ENCODE peak calls at places on chromosomes 2 and 18, in ten cellular contexts. One of them, this sample, is unnamed.

GRCh38 chr2:62313433-62314227 is 117.7 kb downstream of the B3GNT2 start:
- DNase-seq in MM.1S: no peak
- DNase-seq in AG04450: no peak
- DNase-seq in pancreas: no peak
- DNase-seq in choroid plexus epithelial cell: no peak
- DNase-seq in K562: no peak
- DNase-seq in Panc1: no peak
- DNase-seq in fibroblast of pulmonary artery: no peak
- DNase-seq in foreskin fibroblast: no peak
- DNase-seq in IMR-90: no peak
- DNase-seq in this sample: peak

GRCh38 chr2:172102159-172102857 is 392 bp downstream of the DLX2 start:
- DNase-seq in K562: peak
- DNase-seq in foreskin fibroblast: peak
- DNase-seq in AG04450: no peak
- DNase-seq in pancreas: peak
- DNase-seq in fibroblast of pulmonary artery: peak
- DNase-seq in MM.1S: no peak
- DNase-seq in IMR-90: peak
- DNase-seq in choroid plexus epithelial cell: no peak
- DNase-seq in Panc1: no peak
- DNase-seq in this sample: no peak

GRCh38 chr2:235191933-235192332 is 240.1 kb downstream of the SH3BP4 start:
- DNase-seq in foreskin fibroblast: no peak
- DNase-seq in AG04450: no peak
- DNase-seq in choroid plexus epithelial cell: no peak
- DNase-seq in Panc1: no peak
- DNase-seq in K562: no peak
- DNase-seq in IMR-90: no peak
- DNase-seq in MM.1S: no peak
- DNase-seq in pancreas: no peak
- DNase-seq in fibroblast of pulmonary artery: peak
- DNase-seq in this sample: no peak

GRCh38 chr2:232349946-232350635 is 28.5 kb upstream of the ALPP start:
- DNase-seq in IMR-90: no peak
- DNase-seq in foreskin fibroblast: no peak
- DNase-seq in AG04450: no peak
- DNase-seq in K562: no peak
- DNase-seq in fibroblast of pulmonary artery: no peak
- DNase-seq in Panc1: no peak
- DNase-seq in choroid plexus epithelial cell: no peak
- DNase-seq in MM.1S: no peak
- DNase-seq in pancreas: no peak
- DNase-seq in this sample: no peak

GRCh38 chr2:233209978-233210680 is 41.3 kb upstream of the ATG16L1 start:
- DNase-seq in foreskin fibroblast: no peak
- DNase-seq in fibroblast of pulmonary artery: no peak
- DNase-seq in K562: no peak
- DNase-seq in Panc1: no peak
- DNase-seq in MM.1S: no peak
- DNase-seq in AG04450: no peak
- DNase-seq in pancreas: no peak
- DNase-seq in IMR-90: no peak
- DNase-seq in choroid plexus epithelial cell: peak
- DNase-seq in this sample: no peak

GRCh38 chr18:20971886-20972267 is 139.7 kb downstream of the ROCK1 start:
- DNase-seq in fibroblast of pulmonary artery: peak
- DNase-seq in IMR-90: peak
- DNase-seq in MM.1S: peak
- DNase-seq in K562: peak
- DNase-seq in AG04450: no peak
- DNase-seq in pancreas: no peak
- DNase-seq in Panc1: peak
- DNase-seq in choroid plexus epithelial cell: peak
- DNase-seq in foreskin fibroblast: peak
- DNase-seq in this sample: no peak

GRCh38 chr18:34492652-34493051 is 217.4 kb upstream of the DTNA start:
- DNase-seq in fibroblast of pulmonary artery: peak
- DNase-seq in MM.1S: no peak
- DNase-seq in K562: no peak
- DNase-seq in choroid plexus epithelial cell: peak
- DNase-seq in IMR-90: no peak
- DNase-seq in foreskin fibroblast: no peak
- DNase-seq in AG04450: no peak
- DNase-seq in pancreas: no peak
- DNase-seq in Panc1: no peak
- DNase-seq in this sample: no peak

GRCh38 chr2:189880963-189881362 is 96.7 kb downstream of the PMS1 start:
- DNase-seq in foreskin fibroblast: no peak
- DNase-seq in AG04450: no peak
- DNase-seq in choroid plexus epithelial cell: no peak
- DNase-seq in fibroblast of pulmonary artery: no peak
- DNase-seq in IMR-90: no peak
- DNase-seq in MM.1S: no peak
- DNase-seq in K562: no peak
- DNase-seq in pancreas: no peak
- DNase-seq in Panc1: no peak
- DNase-seq in this sample: no peak

GRCh38 chr2:101873543-101873942 is 118.2 kb upstream of the IL1R2 start:
- DNase-seq in MM.1S: no peak
- DNase-seq in IMR-90: no peak
- DNase-seq in pancreas: no peak
- DNase-seq in AG04450: no peak
- DNase-seq in fibroblast of pulmonary artery: peak
- DNase-seq in Panc1: no peak
- DNase-seq in K562: no peak
- DNase-seq in foreskin fibroblast: no peak
- DNase-seq in choroid plexus epithelial cell: peak
- DNase-seq in this sample: no peak
- TF ChIP-seq CTCF in MM.1S: no peak
- TF ChIP-seq CTCF in IMR-90: peak
- TF ChIP-seq CTCF in pancreas: no peak
- TF ChIP-seq CTCF in AG04450: peak
- TF ChIP-seq CTCF in fibroblast of pulmonary artery: peak
- TF ChIP-seq CTCF in Panc1: peak
- TF ChIP-seq CTCF in K562: peak
- TF ChIP-seq CTCF in foreskin fibroblast: no peak
- TF ChIP-seq CTCF in choroid plexus epithelial cell: peak
- TF ChIP-seq CTCF in this sample: no peak

DNA sequence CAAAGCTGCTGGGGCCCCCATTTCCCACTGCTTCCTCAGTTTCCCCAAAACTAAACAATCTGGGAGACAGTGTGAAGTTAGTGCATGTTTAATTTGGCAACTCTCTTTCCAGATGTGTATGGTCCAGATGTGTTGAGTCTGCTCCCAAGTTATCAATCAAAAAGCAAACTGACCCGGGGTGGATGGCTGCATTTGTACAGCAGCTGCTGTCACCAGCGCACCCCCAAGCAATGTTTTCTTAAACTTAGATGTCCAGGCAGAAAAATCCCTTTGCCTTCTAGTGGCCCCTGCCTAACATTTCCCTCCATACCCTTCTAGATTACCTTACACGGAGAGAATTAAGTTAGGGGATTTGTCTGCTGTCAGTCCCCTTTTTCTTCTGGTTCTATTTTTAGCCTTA is 137.0 kb downstream of the COPS8 start:
- DNase-seq in pancreas: no peak
- DNase-seq in IMR-90: peak
- DNase-seq in choroid plexus epithelial cell: no peak
- DNase-seq in Panc1: no peak
- DNase-seq in foreskin fibroblast: no peak
- DNase-seq in fibroblast of pulmonary artery: no peak
- DNase-seq in MM.1S: no peak
- DNase-seq in K562: no peak
- DNase-seq in AG04450: no peak
- DNase-seq in this sample: no peak
- H3K4me3 ChIP-seq in pancreas: no peak
- H3K4me3 ChIP-seq in IMR-90: no peak
- H3K4me3 ChIP-seq in choroid plexus epithelial cell: no peak
- H3K4me3 ChIP-seq in Panc1: no peak
- H3K4me3 ChIP-seq in foreskin fibroblast: no peak
- H3K4me3 ChIP-seq in fibroblast of pulmonary artery: no peak
- H3K4me3 ChIP-seq in MM.1S: no peak
- H3K4me3 ChIP-seq in K562: no peak
- H3K4me3 ChIP-seq in AG04450: no peak
- H3K4me3 ChIP-seq in this sample: no peak

GRCh38 chr2:26683583-26683982 is 8.9 kb upstream of the KCNK3 start:
- DNase-seq in IMR-90: no peak
- DNase-seq in MM.1S: no peak
- DNase-seq in foreskin fibroblast: no peak
- DNase-seq in choroid plexus epithelial cell: no peak
- DNase-seq in pancreas: no peak
- DNase-seq in fibroblast of pulmonary artery: no peak
- DNase-seq in AG04450: no peak
- DNase-seq in K562: no peak
- DNase-seq in Panc1: no peak
- DNase-seq in this sample: no peak
- TF ChIP-seq CTCF in IMR-90: no peak
- TF ChIP-seq CTCF in MM.1S: no peak
- TF ChIP-seq CTCF in foreskin fibroblast: no peak
- TF ChIP-seq CTCF in choroid plexus epithelial cell: no peak
- TF ChIP-seq CTCF in pancreas: no peak
- TF ChIP-seq CTCF in fibroblast of pulmonary artery: no peak
- TF ChIP-seq CTCF in AG04450: no peak
- TF ChIP-seq CTCF in K562: peak
- TF ChIP-seq CTCF in Panc1: no peak
- TF ChIP-seq CTCF in this sample: no peak

GRCh38 chr2:196168181-196168580 is 3.2 kb downstream of the STK17B start:
- DNase-seq in K562: no peak
- DNase-seq in MM.1S: no peak
- DNase-seq in foreskin fibroblast: peak
- DNase-seq in fibroblast of pulmonary artery: peak
- DNase-seq in IMR-90: peak
- DNase-seq in AG04450: no peak
- DNase-seq in pancreas: no peak
- DNase-seq in Panc1: no peak
- DNase-seq in choroid plexus epithelial cell: peak
- DNase-seq in this sample: no peak
- H3K4me3 ChIP-seq in K562: no peak
- H3K4me3 ChIP-seq in MM.1S: peak
- H3K4me3 ChIP-seq in foreskin fibroblast: peak
- H3K4me3 ChIP-seq in fibroblast of pulmonary artery: peak
- H3K4me3 ChIP-seq in IMR-90: peak
- H3K4me3 ChIP-seq in AG04450: peak
- H3K4me3 ChIP-seq in pancreas: no peak
- H3K4me3 ChIP-seq in Panc1: peak
- H3K4me3 ChIP-seq in choroid plexus epithelial cell: peak
- H3K4me3 ChIP-seq in this sample: peak

DNA sequence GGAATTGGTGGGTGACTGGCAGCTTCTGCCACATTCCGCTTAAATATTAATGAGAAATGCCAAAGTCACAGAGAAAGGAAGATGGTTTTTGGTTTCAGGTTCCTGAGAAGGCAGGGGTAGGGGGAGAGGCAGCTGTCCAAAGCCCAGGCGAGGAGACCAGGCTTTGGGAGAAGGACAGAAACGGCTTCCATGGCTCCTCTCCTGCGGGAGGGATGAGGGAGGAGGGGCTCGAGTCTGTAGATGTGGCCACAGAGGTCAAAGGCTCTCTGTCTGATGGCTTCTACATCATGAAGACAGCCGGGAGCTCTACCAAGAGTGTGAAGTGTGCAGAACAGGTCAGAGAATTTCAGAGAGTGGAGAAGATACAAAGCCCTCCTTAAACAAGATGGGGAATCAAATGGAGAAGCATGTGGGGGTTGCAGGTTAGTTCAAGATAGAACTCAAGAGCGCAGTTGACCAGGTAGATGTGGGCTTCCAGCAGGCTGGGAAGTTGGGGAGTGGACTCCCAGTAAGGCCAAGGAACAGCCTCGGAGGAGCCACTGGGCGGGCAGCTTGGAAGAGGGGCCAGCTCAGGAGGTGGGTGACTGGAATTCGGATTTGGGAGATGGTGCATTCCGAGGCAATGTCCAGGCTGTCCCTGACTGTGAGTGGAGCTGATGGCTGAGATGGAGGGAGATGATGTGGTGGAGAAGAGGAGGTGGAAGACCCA is 23.8 kb upstream of the HPCAL1 start:
- DNase-seq in AG04450: no peak
- DNase-seq in MM.1S: no peak
- DNase-seq in IMR-90: no peak
- DNase-seq in Panc1: no peak
- DNase-seq in foreskin fibroblast: no peak
- DNase-seq in pancreas: no peak
- DNase-seq in fibroblast of pulmonary artery: no peak
- DNase-seq in K562: peak
- DNase-seq in choroid plexus epithelial cell: no peak
- DNase-seq in this sample: no peak
- TF ChIP-seq CTCF in AG04450: no peak
- TF ChIP-seq CTCF in MM.1S: no peak
- TF ChIP-seq CTCF in IMR-90: no peak
- TF ChIP-seq CTCF in Panc1: no peak
- TF ChIP-seq CTCF in foreskin fibroblast: no peak
- TF ChIP-seq CTCF in pancreas: no peak
- TF ChIP-seq CTCF in fibroblast of pulmonary artery: no peak
- TF ChIP-seq CTCF in K562: no peak
- TF ChIP-seq CTCF in choroid plexus epithelial cell: no peak
- TF ChIP-seq CTCF in this sample: no peak

GRCh38 chr2:111626037-111626861 is 257.7 kb downstream of the ANAPC1 start:
- DNase-seq in MM.1S: no peak
- DNase-seq in pancreas: no peak
- DNase-seq in fibroblast of pulmonary artery: no peak
- DNase-seq in Panc1: no peak
- DNase-seq in AG04450: no peak
- DNase-seq in foreskin fibroblast: no peak
- DNase-seq in K562: peak
- DNase-seq in IMR-90: peak
- DNase-seq in choroid plexus epithelial cell: peak
- DNase-seq in this sample: no peak
- H3K4me3 ChIP-seq in MM.1S: no peak
- H3K4me3 ChIP-seq in pancreas: no peak
- H3K4me3 ChIP-seq in fibroblast of pulmonary artery: no peak
- H3K4me3 ChIP-seq in Panc1: no peak
- H3K4me3 ChIP-seq in AG04450: no peak
- H3K4me3 ChIP-seq in foreskin fibroblast: no peak
- H3K4me3 ChIP-seq in K562: no peak
- H3K4me3 ChIP-seq in IMR-90: no peak
- H3K4me3 ChIP-seq in choroid plexus epithelial cell: no peak
- H3K4me3 ChIP-seq in this sample: no peak

GRCh38 chr2:28948160-28948559 is 32.9 kb upstream of the TOGARAM2 start:
- DNase-seq in K562: no peak
- DNase-seq in foreskin fibroblast: no peak
- DNase-seq in choroid plexus epithelial cell: no peak
- DNase-seq in IMR-90: no peak
- DNase-seq in MM.1S: no peak
- DNase-seq in AG04450: no peak
- DNase-seq in Panc1: no peak
- DNase-seq in pancreas: no peak
- DNase-seq in fibroblast of pulmonary artery: no peak
- DNase-seq in this sample: no peak
- TF ChIP-seq CTCF in K562: no peak
- TF ChIP-seq CTCF in foreskin fibroblast: no peak
- TF ChIP-seq CTCF in choroid plexus epithelial cell: no peak
- TF ChIP-seq CTCF in IMR-90: no peak
- TF ChIP-seq CTCF in MM.1S: no peak
- TF ChIP-seq CTCF in AG04450: no peak
- TF ChIP-seq CTCF in Panc1: no peak
- TF ChIP-seq CTCF in pancreas: no peak
- TF ChIP-seq CTCF in fibroblast of pulmonary artery: no peak
- TF ChIP-seq CTCF in this sample: no peak

DNA sequence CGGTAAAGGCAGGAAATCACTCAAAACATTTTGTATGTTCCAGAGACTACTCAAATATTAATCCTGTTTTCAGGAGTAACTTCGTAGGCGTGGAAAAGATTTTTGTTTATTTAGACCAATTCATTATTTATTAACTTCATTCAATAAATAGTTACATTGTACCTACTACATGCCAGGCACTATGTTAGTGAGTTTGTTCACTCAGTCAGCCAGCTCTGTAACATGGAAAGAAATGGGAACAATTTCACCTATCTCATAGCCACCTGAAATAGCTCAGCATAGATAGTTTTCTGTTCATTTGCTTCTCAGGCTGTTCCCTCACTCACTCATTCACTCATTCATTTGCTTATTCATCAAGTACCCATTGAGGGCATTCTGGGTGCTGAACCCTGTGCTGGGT is 34.6 kb downstream of the TTC39C start:
- DNase-seq in fibroblast of pulmonary artery: no peak
- DNase-seq in K562: no peak
- DNase-seq in choroid plexus epithelial cell: no peak
- DNase-seq in Panc1: no peak
- DNase-seq in foreskin fibroblast: no peak
- DNase-seq in AG04450: no peak
- DNase-seq in pancreas: no peak
- DNase-seq in IMR-90: no peak
- DNase-seq in MM.1S: no peak
- DNase-seq in this sample: no peak
- H3K4me3 ChIP-seq in fibroblast of pulmonary artery: no peak
- H3K4me3 ChIP-seq in K562: no peak
- H3K4me3 ChIP-seq in choroid plexus epithelial cell: no peak
- H3K4me3 ChIP-seq in Panc1: no peak
- H3K4me3 ChIP-seq in foreskin fibroblast: no peak
- H3K4me3 ChIP-seq in AG04450: no peak
- H3K4me3 ChIP-seq in pancreas: no peak
- H3K4me3 ChIP-seq in IMR-90: no peak
- H3K4me3 ChIP-seq in MM.1S: no peak
- H3K4me3 ChIP-seq in this sample: no peak

This sample was measured in GM12864.